ENCODE peak calls at places on chromosomes 16 and 17, in ten cellular contexts. One of them, this sample, is unnamed.

GRCh38 chr17:45241315-45242011 is 19.8 kb downstream of the FMNL1 start:
- ATAC-seq in thoracic aorta: no peak
- ATAC-seq in PC-3: no peak
- ATAC-seq in CD4-positive, CD25-positive, alpha-beta regulatory T cell: no peak
- ATAC-seq in heart right ventricle: no peak
- ATAC-seq in right cardiac atrium: peak; percentile 5
- ATAC-seq in HCT116: no peak
- ATAC-seq in CD4-positive, alpha-beta T cell: no peak
- ATAC-seq in left lung: peak; percentile 82
- ATAC-seq in aorta: no peak
- ATAC-seq in this sample: peak; percentile 16

GRCh38 chr16:81569361-81570034 is 124.9 kb downstream of the CMIP start:
- ATAC-seq in right cardiac atrium: no peak
- ATAC-seq in heart right ventricle: no peak
- ATAC-seq in CD4-positive, CD25-positive, alpha-beta regulatory T cell: no peak
- ATAC-seq in aorta: no peak
- ATAC-seq in CD4-positive, alpha-beta T cell: no peak
- ATAC-seq in HCT116: no peak
- ATAC-seq in PC-3: no peak
- ATAC-seq in left lung: peak; percentile 60
- ATAC-seq in thoracic aorta: no peak
- ATAC-seq in this sample: no peak

GRCh38 chr16:80500116-80500859 is 40.5 kb upstream of the DYNLRB2 start:
- ATAC-seq in left lung: no peak
- ATAC-seq in CD4-positive, alpha-beta T cell: no peak
- ATAC-seq in thoracic aorta: no peak
- ATAC-seq in right cardiac atrium: no peak
- ATAC-seq in aorta: no peak
- ATAC-seq in HCT116: no peak
- ATAC-seq in heart right ventricle: no peak
- ATAC-seq in PC-3: no peak
- ATAC-seq in CD4-positive, CD25-positive, alpha-beta regulatory T cell: no peak
- ATAC-seq in this sample: no peak

GRCh38 chr16:839643-840408 is 39.3 kb upstream of the GNG13 start:
- ATAC-seq in right cardiac atrium: no peak
- ATAC-seq in PC-3: no peak
- ATAC-seq in thoracic aorta: no peak
- ATAC-seq in heart right ventricle: no peak
- ATAC-seq in CD4-positive, alpha-beta T cell: no peak
- ATAC-seq in aorta: no peak
- ATAC-seq in HCT116: no peak
- ATAC-seq in left lung: no peak
- ATAC-seq in CD4-positive, CD25-positive, alpha-beta regulatory T cell: no peak
- ATAC-seq in this sample: no peak

GRCh38 chr16:68364601-68364998 is 53.8 kb downstream of the PRMT7 start:
- ATAC-seq in CD4-positive, alpha-beta T cell: peak; percentile 41
- ATAC-seq in left lung: peak; percentile 11
- ATAC-seq in thoracic aorta: no peak
- ATAC-seq in CD4-positive, CD25-positive, alpha-beta regulatory T cell: no peak
- ATAC-seq in HCT116: no peak
- ATAC-seq in aorta: no peak
- ATAC-seq in right cardiac atrium: no peak
- ATAC-seq in PC-3: no peak
- ATAC-seq in heart right ventricle: no peak
- ATAC-seq in this sample: no peak

GRCh38 chr17:80845121-80845862 is 146.3 kb upstream of the CHMP6 start:
- ATAC-seq in left lung: no peak
- ATAC-seq in HCT116: no peak
- ATAC-seq in aorta: no peak
- ATAC-seq in heart right ventricle: no peak
- ATAC-seq in CD4-positive, CD25-positive, alpha-beta regulatory T cell: no peak
- ATAC-seq in right cardiac atrium: peak; percentile 19
- ATAC-seq in thoracic aorta: no peak
- ATAC-seq in PC-3: no peak
- ATAC-seq in CD4-positive, alpha-beta T cell: no peak
- ATAC-seq in this sample: no peak

GRCh38 chr17:10428781-10429180 is 7.0 kb upstream of the MYH8 start:
- ATAC-seq in right cardiac atrium: no peak
- ATAC-seq in heart right ventricle: no peak
- ATAC-seq in CD4-positive, CD25-positive, alpha-beta regulatory T cell: no peak
- ATAC-seq in HCT116: no peak
- ATAC-seq in CD4-positive, alpha-beta T cell: no peak
- ATAC-seq in thoracic aorta: no peak
- ATAC-seq in PC-3: no peak
- ATAC-seq in aorta: no peak
- ATAC-seq in left lung: no peak
- ATAC-seq in this sample: no peak

GRCh38 chr16:30152517-30152916 is 29.5 kb upstream of the MAPK3 start:
- ATAC-seq in CD4-positive, alpha-beta T cell: no peak
- ATAC-seq in HCT116: no peak
- ATAC-seq in heart right ventricle: no peak
- ATAC-seq in left lung: no peak
- ATAC-seq in aorta: no peak
- ATAC-seq in CD4-positive, CD25-positive, alpha-beta regulatory T cell: no peak
- ATAC-seq in PC-3: no peak
- ATAC-seq in thoracic aorta: no peak
- ATAC-seq in right cardiac atrium: no peak
- ATAC-seq in this sample: no peak

GRCh38 chr16:67674851-67675578 is 8.4 kb downstream of the C16orf86 start:
- ATAC-seq in thoracic aorta: no peak
- ATAC-seq in right cardiac atrium: no peak
- ATAC-seq in left lung: no peak
- ATAC-seq in CD4-positive, CD25-positive, alpha-beta regulatory T cell: no peak
- ATAC-seq in CD4-positive, alpha-beta T cell: no peak
- ATAC-seq in PC-3: no peak
- ATAC-seq in HCT116: no peak
- ATAC-seq in aorta: no peak
- ATAC-seq in heart right ventricle: no peak
- ATAC-seq in this sample: no peak

GRCh38 chr16:81137012-81137335 is 40.8 kb upstream of the GCSH start:
- ATAC-seq in CD4-positive, CD25-positive, alpha-beta regulatory T cell: no peak
- ATAC-seq in aorta: no peak
- ATAC-seq in heart right ventricle: no peak
- ATAC-seq in PC-3: no peak
- ATAC-seq in HCT116: no peak
- ATAC-seq in left lung: no peak
- ATAC-seq in CD4-positive, alpha-beta T cell: no peak
- ATAC-seq in thoracic aorta: no peak
- ATAC-seq in right cardiac atrium: no peak
- ATAC-seq in this sample: no peak

GRCh38 chr16:87263418-87264052 is 53.7 kb downstream of the C16orf95 start:
- ATAC-seq in thoracic aorta: no peak
- ATAC-seq in heart right ventricle: no peak
- ATAC-seq in right cardiac atrium: no peak
- ATAC-seq in left lung: no peak
- ATAC-seq in CD4-positive, CD25-positive, alpha-beta regulatory T cell: no peak
- ATAC-seq in HCT116: peak; percentile 96
- ATAC-seq in PC-3: no peak
- ATAC-seq in aorta: no peak
- ATAC-seq in CD4-positive, alpha-beta T cell: no peak
- ATAC-seq in this sample: no peak

GRCh38 chr17:44083250-44083849 is 12.8 kb downstream of the G6PC3 start:
- ATAC-seq in heart right ventricle: peak; percentile 26
- ATAC-seq in PC-3: peak; percentile 58
- ATAC-seq in CD4-positive, CD25-positive, alpha-beta regulatory T cell: no peak
- ATAC-seq in HCT116: peak; percentile 72
- ATAC-seq in aorta: no peak
- ATAC-seq in left lung: no peak
- ATAC-seq in right cardiac atrium: no peak
- ATAC-seq in CD4-positive, alpha-beta T cell: no peak
- ATAC-seq in thoracic aorta: no peak
- ATAC-seq in this sample: no peak

GRCh38 chr17:236641-237405 is 55.4 kb upstream of the DOC2B start:
- ATAC-seq in thoracic aorta: no peak
- ATAC-seq in HCT116: no peak
- ATAC-seq in PC-3: no peak
- ATAC-seq in aorta: no peak
- ATAC-seq in CD4-positive, alpha-beta T cell: no peak
- ATAC-seq in right cardiac atrium: no peak
- ATAC-seq in CD4-positive, CD25-positive, alpha-beta regulatory T cell: no peak
- ATAC-seq in heart right ventricle: no peak
- ATAC-seq in left lung: no peak
- ATAC-seq in this sample: no peak

GRCh38 chr17:19263621-19264010 is 26.4 kb downstream of the EPN2 start:
- ATAC-seq in right cardiac atrium: no peak
- ATAC-seq in thoracic aorta: peak; percentile 89
- ATAC-seq in left lung: peak; percentile 42
- ATAC-seq in CD4-positive, alpha-beta T cell: no peak
- ATAC-seq in PC-3: peak; percentile 53
- ATAC-seq in HCT116: no peak
- ATAC-seq in CD4-positive, CD25-positive, alpha-beta regulatory T cell: no peak
- ATAC-seq in aorta: peak; percentile 62
- ATAC-seq in heart right ventricle: peak; percentile 42
- ATAC-seq in this sample: peak; percentile 73

GRCh38 chr17:42027540-42027889 is 7.6 kb downstream of the NKIRAS2 start:
- ATAC-seq in CD4-positive, CD25-positive, alpha-beta regulatory T cell: no peak
- ATAC-seq in HCT116: no peak
- ATAC-seq in left lung: no peak
- ATAC-seq in heart right ventricle: no peak
- ATAC-seq in aorta: no peak
- ATAC-seq in right cardiac atrium: no peak
- ATAC-seq in PC-3: no peak
- ATAC-seq in thoracic aorta: no peak
- ATAC-seq in CD4-positive, alpha-beta T cell: no peak
- ATAC-seq in this sample: no peak

GRCh38 chr17:78458091-78458490 is 79.6 kb downstream of the PGS1 start:
- ATAC-seq in PC-3: no peak
- ATAC-seq in thoracic aorta: no peak
- ATAC-seq in HCT116: no peak
- ATAC-seq in CD4-positive, CD25-positive, alpha-beta regulatory T cell: no peak
- ATAC-seq in aorta: no peak
- ATAC-seq in right cardiac atrium: no peak
- ATAC-seq in left lung: no peak
- ATAC-seq in heart right ventricle: no peak
- ATAC-seq in CD4-positive, alpha-beta T cell: no peak
- ATAC-seq in this sample: no peak
- H3K27ac ChIP-seq in PC-3: no peak overlapping the region
- H3K27ac ChIP-seq in thoracic aorta: no peak overlapping the region
- H3K27ac ChIP-seq in HCT116: no peak overlapping the region
- H3K27ac ChIP-seq in CD4-positive, CD25-positive, alpha-beta regulatory T cell: no peak overlapping the region
- H3K27ac ChIP-seq in aorta: no peak overlapping the region
- H3K27ac ChIP-seq in right cardiac atrium: no peak overlapping the region
- H3K27ac ChIP-seq in left lung: no peak overlapping the region
- H3K27ac ChIP-seq in heart right ventricle: no peak overlapping the region
- H3K27ac ChIP-seq in CD4-positive, alpha-beta T cell: no peak overlapping the region
- H3K27ac ChIP-seq in this sample: no peak overlapping the region

GRCh38 chr16:85004587-85005205 is 6.6 kb downstream of the ZDHHC7 start:
- ATAC-seq in thoracic aorta: peak; percentile 75
- ATAC-seq in CD4-positive, CD25-positive, alpha-beta regulatory T cell: no peak
- ATAC-seq in left lung: peak; percentile 84
- ATAC-seq in heart right ventricle: peak; percentile 58
- ATAC-seq in CD4-positive, alpha-beta T cell: no peak
- ATAC-seq in HCT116: peak; percentile 63
- ATAC-seq in aorta: peak; percentile 60
- ATAC-seq in right cardiac atrium: peak; percentile 40
- ATAC-seq in PC-3: peak; percentile 77
- ATAC-seq in this sample: peak; percentile 64

GRCh38 chr16:85003076-85003475 is 8.3 kb downstream of the ZDHHC7 start:
- ATAC-seq in HCT116: no peak
- ATAC-seq in left lung: no peak
- ATAC-seq in thoracic aorta: no peak
- ATAC-seq in heart right ventricle: no peak
- ATAC-seq in PC-3: no peak
- ATAC-seq in CD4-positive, CD25-positive, alpha-beta regulatory T cell: no peak
- ATAC-seq in CD4-positive, alpha-beta T cell: no peak
- ATAC-seq in right cardiac atrium: peak; percentile 26
- ATAC-seq in aorta: no peak
- ATAC-seq in this sample: no peak

GRCh38 chr16:85002643-85003042 is 8.7 kb downstream of the ZDHHC7 start:
- ATAC-seq in left lung: no peak
- ATAC-seq in right cardiac atrium: peak; percentile 39
- ATAC-seq in heart right ventricle: peak; percentile 49
- ATAC-seq in thoracic aorta: no peak
- ATAC-seq in HCT116: no peak
- ATAC-seq in PC-3: no peak
- ATAC-seq in aorta: no peak
- ATAC-seq in CD4-positive, alpha-beta T cell: peak; percentile 24
- ATAC-seq in CD4-positive, CD25-positive, alpha-beta regulatory T cell: peak; percentile 18
- ATAC-seq in this sample: no peak

GRCh38 chr16:85005278-85006069 is 5.9 kb downstream of the ZDHHC7 start:
- ATAC-seq in right cardiac atrium: peak; percentile 54
- ATAC-seq in thoracic aorta: peak; percentile 49
- ATAC-seq in aorta: peak; percentile 78
- ATAC-seq in heart right ventricle: peak; percentile 50
- ATAC-seq in CD4-positive, alpha-beta T cell: no peak
- ATAC-seq in CD4-positive, CD25-positive, alpha-beta regulatory T cell: no peak
- ATAC-seq in left lung: peak; percentile 54
- ATAC-seq in PC-3: no peak
- ATAC-seq in HCT116: no peak
- ATAC-seq in this sample: peak; percentile 81

GRCh38 chr16:85003723-85004586 is 7.4 kb downstream of the ZDHHC7 start:
- ATAC-seq in CD4-positive, alpha-beta T cell: no peak
- ATAC-seq in right cardiac atrium: peak; percentile 11
- ATAC-seq in left lung: peak; percentile 15
- ATAC-seq in PC-3: no peak
- ATAC-seq in HCT116: peak; percentile 30
- ATAC-seq in aorta: peak; percentile 12
- ATAC-seq in CD4-positive, CD25-positive, alpha-beta regulatory T cell: no peak
- ATAC-seq in thoracic aorta: peak; percentile 1
- ATAC-seq in heart right ventricle: no peak
- ATAC-seq in this sample: no peak
- H3K27ac ChIP-seq in CD4-positive, alpha-beta T cell: no peak overlapping the region
- H3K27ac ChIP-seq in right cardiac atrium: peak overlapping the region; percentile 28
- H3K27ac ChIP-seq in left lung: peak overlapping the region; percentile 83
- H3K27ac ChIP-seq in PC-3: no peak overlapping the region
- H3K27ac ChIP-seq in HCT116: no peak overlapping the region
- H3K27ac ChIP-seq in aorta: peak overlapping the region; percentile 14
- H3K27ac ChIP-seq in CD4-positive, CD25-positive, alpha-beta regulatory T cell: no peak overlapping the region
- H3K27ac ChIP-seq in thoracic aorta: peak overlapping the region; percentile 97
- H3K27ac ChIP-seq in heart right ventricle: peak overlapping the region; percentile 28
- H3K27ac ChIP-seq in this sample: peak overlapping the region; percentile 86

GRCh38 chr16:69448470-69449193 is 24.2 kb downstream of the CYB5B start:
- ATAC-seq in aorta: no peak
- ATAC-seq in heart right ventricle: peak; percentile 48
- ATAC-seq in CD4-positive, alpha-beta T cell: no peak
- ATAC-seq in PC-3: no peak
- ATAC-seq in left lung: peak; percentile 85
- ATAC-seq in right cardiac atrium: peak; percentile 25
- ATAC-seq in CD4-positive, CD25-positive, alpha-beta regulatory T cell: no peak
- ATAC-seq in HCT116: no peak
- ATAC-seq in thoracic aorta: no peak
- ATAC-seq in this sample: peak; percentile 55
- H3K27ac ChIP-seq in aorta: no peak overlapping the region
- H3K27ac ChIP-seq in heart right ventricle: peak overlapping the region; percentile 69
- H3K27ac ChIP-seq in CD4-positive, alpha-beta T cell: no peak overlapping the region
- H3K27ac ChIP-seq in PC-3: no peak overlapping the region
- H3K27ac ChIP-seq in left lung: peak overlapping the region; percentile 81
- H3K27ac ChIP-seq in right cardiac atrium: peak overlapping the region; percentile 72
- H3K27ac ChIP-seq in CD4-positive, CD25-positive, alpha-beta regulatory T cell: no peak overlapping the region
- H3K27ac ChIP-seq in HCT116: peak overlapping the region; percentile 12
- H3K27ac ChIP-seq in thoracic aorta: no peak overlapping the region
- H3K27ac ChIP-seq in this sample: peak overlapping the region; percentile 62

DNA sequence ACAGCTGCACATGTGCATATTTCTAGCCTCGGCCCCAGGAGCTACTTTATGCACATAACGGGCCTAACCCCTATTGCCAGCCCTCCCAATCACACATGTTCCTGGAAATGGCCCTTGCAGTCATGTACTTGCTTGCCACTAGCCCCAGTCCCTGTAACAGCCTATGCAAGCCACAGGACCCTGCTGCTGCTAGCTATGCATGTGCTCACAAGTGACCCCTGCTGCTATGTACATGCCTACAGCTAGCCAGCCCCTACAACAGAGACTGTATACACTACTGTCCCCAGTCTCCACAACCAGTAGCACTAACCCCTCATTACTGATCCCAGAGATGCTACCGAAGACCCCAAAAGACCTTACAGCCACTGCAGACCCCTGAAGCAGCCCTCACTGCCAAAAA is 1437.2 kb downstream of the CDH11 start:
- ATAC-seq in CD4-positive, CD25-positive, alpha-beta regulatory T cell: no peak
- ATAC-seq in aorta: no peak
- ATAC-seq in CD4-positive, alpha-beta T cell: no peak
- ATAC-seq in left lung: no peak
- ATAC-seq in thoracic aorta: no peak
- ATAC-seq in right cardiac atrium: no peak
- ATAC-seq in HCT116: no peak
- ATAC-seq in PC-3: no peak
- ATAC-seq in heart right ventricle: no peak
- ATAC-seq in this sample: no peak
- H3K27ac ChIP-seq in CD4-positive, CD25-positive, alpha-beta regulatory T cell: no peak overlapping the region
- H3K27ac ChIP-seq in aorta: no peak overlapping the region
- H3K27ac ChIP-seq in CD4-positive, alpha-beta T cell: no peak overlapping the region
- H3K27ac ChIP-seq in left lung: no peak overlapping the region
- H3K27ac ChIP-seq in thoracic aorta: no peak overlapping the region
- H3K27ac ChIP-seq in right cardiac atrium: no peak overlapping the region
- H3K27ac ChIP-seq in HCT116: no peak overlapping the region
- H3K27ac ChIP-seq in PC-3: no peak overlapping the region
- H3K27ac ChIP-seq in heart right ventricle: no peak overlapping the region
- H3K27ac ChIP-seq in this sample: no peak overlapping the region

This sample was measured in gastroesophageal sphincter.